ENCODE peak calls at places on chromosomes 7 and 10, in four cellular contexts. L, T, V and J are unnamed samples.
A peak's percentile ranks its signal among the peaks of the same experiment; 100 is the strongest.

GRCh38 chr10:84264611-84265141 is 19.8 kb downstream of the RGR start:
- DNase-seq in V (no peak), T (peak; percentile 81), L (peak; percentile 41), J (peak; percentile 81)

GRCh38 chr10:128435811-128436210 is 309.6 kb upstream of the MKI67 start:
- DNase-seq in L (no peak), T (no peak), V (no peak), J (no peak)

GRCh38 chr10:96505150-96506136 is 8.3 kb downstream of the TLL2 start:
- DNase-seq in V (no peak), L (no peak), T (no peak), J (no peak)

GRCh38 chr10:25642736-25643135 is 291.3 kb upstream of the MYO3A start:
- DNase-seq in L (no peak), T (no peak), V (no peak), J (no peak)

GRCh38 chr7:44884553-44885393 is 557 bp downstream of the PURB start:
- DNase-seq in T (peak; percentile 52), V (no peak), L (no peak), J (peak; percentile 20)

GRCh38 chr7:102310414-102310815 is 23.7 kb downstream of the SH2B2 start:
- DNase-seq in T (no peak), L (no peak), V (no peak), J (no peak)

GRCh38 chr7:54542920-54543539 is 855 bp downstream of the VSTM2A start:
- DNase-seq in T (no peak), V (no peak), L (no peak), J (no peak)

GRCh38 chr10:77490512-77490911 is 147.1 kb downstream of the KCNMA1 start:
- DNase-seq in L (no peak), T (no peak), V (no peak), J (no peak)

GRCh38 chr10:23968296-23968695 is 240.6 kb upstream of the KIAA1217 start:
- DNase-seq in T (no peak), L (no peak), V (no peak), J (no peak)

GRCh38 chr10:77637986-77638765 is 568 bp upstream of the KCNMA1 start:
- DNase-seq in L (no peak), V (no peak), T (no peak), J (peak; percentile 36)

GRCh38 chr7:133253522-133253882 is 624 bp downstream of the EXOC4 start:
- DNase-seq in T (peak; percentile 33), V (no peak), L (peak; percentile 22), J (no peak)

GRCh38 chr10:77533887-77534278 is 103.7 kb downstream of the KCNMA1 start:
- DNase-seq in T (no peak), V (no peak), L (no peak), J (no peak)

DNA sequence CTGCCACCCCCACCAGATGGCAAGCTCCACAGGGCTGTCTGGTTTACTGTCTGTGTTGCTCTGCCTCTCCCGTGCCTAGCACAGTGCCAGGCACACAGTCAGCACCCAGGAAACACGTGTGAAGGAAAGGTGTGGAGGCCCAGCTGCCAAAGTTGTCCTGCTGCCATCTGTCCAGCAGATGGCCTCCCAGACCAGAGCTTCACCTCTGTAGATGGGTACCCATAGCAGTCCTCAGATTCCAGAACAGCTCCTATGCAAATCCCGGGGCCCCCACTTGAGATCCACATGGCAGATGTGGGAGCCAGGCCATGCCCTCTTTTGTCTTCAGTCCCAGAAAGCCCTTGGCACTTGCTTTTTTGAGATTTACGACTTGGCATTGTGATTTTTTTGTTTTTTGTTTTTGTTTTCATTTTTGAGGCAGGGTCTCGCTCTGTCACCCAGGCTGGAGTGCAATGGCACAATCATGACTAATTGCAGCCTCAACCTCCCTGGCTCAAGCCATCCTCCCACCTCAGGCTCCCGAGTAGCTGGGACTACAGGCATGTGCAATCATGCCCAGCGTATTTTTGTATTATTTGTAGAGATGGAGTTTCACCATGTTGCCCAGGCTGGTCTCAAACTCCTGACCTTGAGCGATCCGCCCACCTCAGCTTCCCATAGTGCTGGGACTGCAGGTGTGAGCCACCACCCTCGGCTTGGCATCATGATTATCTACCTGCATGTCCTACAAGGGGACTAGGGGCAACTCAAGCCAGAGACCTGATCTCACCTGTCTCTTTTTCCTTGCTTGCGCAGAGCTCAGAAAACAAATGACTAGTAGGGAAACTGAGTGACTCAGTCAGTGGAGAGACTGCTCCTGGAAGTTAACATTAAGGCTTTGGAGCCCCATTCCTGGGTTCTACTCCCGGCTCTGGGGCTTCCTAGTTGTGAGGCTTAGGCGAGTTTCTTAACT is 16.9 kb upstream of the PALD1 start:
- DNase-seq in V (no peak), T (peak; percentile 84), L (peak; percentile 37), J (peak; percentile 74)
- TF ChIP-seq SP1 in V (no peak), T (no peak), L (no peak), J (no peak)

GRCh38 chr10:132478341-132479023 is 59.1 kb upstream of the INPP5A start:
- DNase-seq in L (no peak), V (no peak), T (no peak), J (no peak)

GRCh38 chr10:132476146-132477065 is 61.2 kb upstream of the INPP5A start:
- DNase-seq in L (no peak), V (no peak), T (no peak), J (no peak)

GRCh38 chr10:132477398-132478340 is 59.9 kb upstream of the INPP5A start:
- DNase-seq in T (no peak), V (no peak), L (no peak), J (no peak)

GRCh38 chr10:132479024-132479602 is 58.5 kb upstream of the INPP5A start:
- DNase-seq in V (no peak), L (no peak), T (no peak), J (no peak)

GRCh38 chr10:132477066-132477397 is 60.6 kb upstream of the INPP5A start:
- DNase-seq in V (no peak), T (no peak), L (no peak), J (no peak)
- TF ChIP-seq BHLHE40 in V (no peak), T (no peak), L (no peak), J (no peak)

GRCh38 chr7:91953618-91954017 is 13.0 kb downstream of the AKAP9 start:
- DNase-seq in V (no peak), L (peak; percentile 10), T (peak; percentile 42), J (no peak)
- TF ChIP-seq FOXM1 in V (no peak), L (no peak), T (peak; percentile 30), J (no peak)

DNA sequence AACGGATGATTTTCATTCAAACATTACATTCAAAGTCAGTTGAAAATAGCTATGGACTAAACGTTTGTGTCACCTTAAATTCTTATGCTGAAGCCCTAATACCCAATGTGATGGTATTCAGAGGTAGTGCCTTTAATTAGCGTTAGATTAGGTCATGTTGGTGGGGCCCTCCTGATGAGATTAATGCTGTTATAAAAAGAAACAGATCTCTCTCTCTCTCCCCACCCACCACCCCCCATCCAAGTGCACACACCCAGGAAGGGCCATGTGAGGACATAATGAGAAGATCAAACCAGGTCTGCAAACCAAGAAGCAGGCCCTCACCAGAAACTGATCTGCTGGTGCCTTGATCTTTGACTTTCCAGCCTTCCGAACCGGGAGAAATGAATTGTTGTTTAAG is 44.2 kb downstream of the ZNF438 start:
- DNase-seq in V (no peak), T (no peak), L (no peak), J (no peak)
- TF ChIP-seq SP1 in V (no peak), T (no peak), L (no peak), J (no peak)

DNA sequence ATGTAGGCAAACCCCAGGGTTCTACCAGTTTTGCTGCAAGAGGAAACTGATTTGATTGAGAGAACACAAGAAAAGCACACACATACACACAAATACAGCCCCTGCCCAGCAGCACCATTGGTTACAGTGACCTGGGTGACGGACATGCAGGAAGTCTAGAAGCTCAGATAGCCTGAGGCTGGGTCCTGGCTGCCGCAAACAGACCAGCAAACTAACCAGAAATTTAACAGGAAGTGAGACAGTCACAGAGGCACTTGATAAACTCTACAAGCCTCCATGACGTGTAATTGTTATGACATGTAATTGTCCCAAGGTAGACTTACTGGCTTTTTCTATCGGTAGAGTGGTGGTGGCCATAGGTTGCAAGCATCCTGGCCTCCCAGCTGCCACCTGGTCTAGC is 58.9 kb downstream of the PRKAR2B start:
- DNase-seq in L (no peak), T (no peak), V (no peak), J (no peak)
- TF ChIP-seq BHLHE40 in L (no peak), T (no peak), V (no peak), J (no peak)